ENCODE peak calls at places on chromosomes 5 and 9, in seven cellular contexts. J is right atrium auricular region, K is HepG2, C is mammary epithelial cell, U is heart right ventricle, T is SJSA1, R is testis. W is an unnamed sample. For H3K4me1, the result is how much of the 10 kb centered on the place peaks cover.

GRCh38 chr5:43156388-43156787 is 35.6 kb upstream of the NIM1K start:
- DNase-seq in J (no peak), K (no peak), C (no peak), U (no peak), T (no peak), R (no peak), W (no peak)

GRCh38 chr9:79742145-79742820 is 170.5 kb downstream of the TLE4 start:
- DNase-seq in J (no peak), K (no peak), C (no peak), U (no peak), T (no peak), R (no peak), W (no peak)

GRCh38 chr9:109020982-109021511 is 7.7 kb upstream of the CTNNAL1 start:
- DNase-seq in J (no peak), K (no peak), C (no peak), U (no peak), T (no peak), R (no peak), W (no peak)

GRCh38 chr5:141874262-141874964 is 3.8 kb downstream of the PCDH1 start:
- DNase-seq in J (no peak), K (peak), C (no peak), U (no peak), T (peak), R (peak), W (no peak)

GRCh38 chr5:73938280-73938937 is 312.4 kb downstream of the ARHGEF28 start:
- DNase-seq in J (no peak), K (no peak), C (peak), U (no peak), T (peak), R (no peak), W (no peak)

GRCh38 chr5:170405822-170406221 is 16.7 kb upstream of the KCNMB1 start:
- DNase-seq in J (no peak), K (no peak), C (no peak), U (no peak), T (no peak), R (no peak), W (no peak)

GRCh38 chr5:32302822-32303754 is 9.7 kb downstream of the MTMR12 start:
- DNase-seq in J (no peak), K (no peak), C (no peak), U (no peak), T (no peak), R (no peak), W (no peak)

GRCh38 chr5:16707168-16707868 is 90.5 kb upstream of the RETREG1 start:
- DNase-seq in J (no peak), K (no peak), C (no peak), U (no peak), T (no peak), R (no peak), W (no peak)

GRCh38 chr9:13281356-13282016 is 2.0 kb upstream of the MPDZ start:
- DNase-seq in J (no peak), K (no peak), C (no peak), U (no peak), T (no peak), R (no peak), W (no peak)

GRCh38 chr9:134172198-134173126 is 8.1 kb upstream of the RNU6ATAC start:
- DNase-seq in J (no peak), K (no peak), C (no peak), U (peak), T (no peak), R (peak), W (peak)

GRCh38 chr9:94017939-94018531 is 62.9 kb upstream of the BARX1 start:
- DNase-seq in J (no peak), K (no peak), C (no peak), U (no peak), T (no peak), R (no peak), W (no peak)

GRCh38 chr9:19232117-19232829 is 1.8 kb downstream of the DENND4C start:
- DNase-seq in J (no peak), K (no peak), C (peak), U (no peak), T (no peak), R (no peak), W (no peak)

GRCh38 chr5:38265546-38266179 is 7.3 kb downstream of the EGFLAM start:
- DNase-seq in J (peak), K (peak), C (peak), U (peak), T (peak), R (peak), W (no peak)

GRCh38 chr5:16493261-16493660 is 27.7 kb upstream of the ZNF622 start:
- DNase-seq in J (no peak), K (no peak), C (peak), U (no peak), T (no peak), R (no peak), W (no peak)

GRCh38 chr5:154755361-154756202 is at the start of gene LARP1:
- DNase-seq in J (no peak), K (no peak), C (peak), U (peak), T (peak), R (peak), W (no peak)

GRCh38 chr5:177479774-177480173 is 6.3 kb upstream of the DBN1 start:
- DNase-seq in J (no peak), K (no peak), C (no peak), U (no peak), T (no peak), R (no peak), W (peak)

GRCh38 chr5:159094745-159095144 is 5.0 kb downstream of the EBF1 start:
- DNase-seq in J (peak), K (peak), C (no peak), U (peak), T (peak), R (peak), W (peak)

GRCh38 chr9:83583151-83584014 is 39.6 kb upstream of the IDNK start:
- DNase-seq in J (peak), K (peak), C (peak), U (no peak), T (peak), R (peak), W (no peak)

GRCh38 chr9:37029776-37030590 is 4.1 kb downstream of the PAX5 start:
- DNase-seq in J (no peak), K (no peak), C (peak), U (no peak), T (no peak), R (no peak), W (no peak)

GRCh38 chr9:131714161-131714646 is 25.7 kb downstream of the RAPGEF1 start:
- DNase-seq in J (peak), K (no peak), C (peak), U (peak), T (peak), R (no peak), W (no peak)

GRCh38 chr5:34789021-34789531 is 49.9 kb upstream of the TTC23L start:
- DNase-seq in J (no peak), K (no peak), C (peak), U (no peak), T (no peak), R (peak), W (no peak)

GRCh38 chr5:150630459-150631325 is 9.8 kb upstream of the SYNPO start:
- DNase-seq in J (no peak), K (no peak), C (no peak), U (peak), T (peak), R (no peak), W (no peak)

GRCh38 chr5:83577036-83577636 is 105.6 kb downstream of the VCAN start:
- DNase-seq in J (no peak), K (peak), C (peak), U (no peak), T (peak), R (no peak), W (no peak)

GRCh38 chr9:110427497-110428104 is 89.9 kb upstream of the TXNDC8 start:
- DNase-seq in J (no peak), K (peak), C (peak), U (peak), T (no peak), R (peak), W (no peak)

GRCh38 chr5:91074615-91075014 is 308.5 kb downstream of the ARRDC3 start:
- DNase-seq in J (no peak), K (peak), C (peak), U (no peak), T (no peak), R (no peak), W (no peak)

GRCh38 chr5:143442398-143442797 is 38.9 kb upstream of the NR3C1 start:
- DNase-seq in J (no peak), K (no peak), C (no peak), U (no peak), T (no peak), R (no peak), W (no peak)

GRCh38 chr9:107827884-107828283 is 338.3 kb upstream of the KLF4 start:
- DNase-seq in J (no peak), K (no peak), C (no peak), U (no peak), T (no peak), R (no peak), W (no peak)

GRCh38 chr9:16796304-16796825 is 74.1 kb downstream of the BNC2 start:
- DNase-seq in J (no peak), K (no peak), C (no peak), U (no peak), T (no peak), R (no peak), W (no peak)

GRCh38 chr9:16794871-16795639 is 75.4 kb downstream of the BNC2 start:
- DNase-seq in J (peak), K (no peak), C (no peak), U (peak), T (peak), R (no peak), W (no peak)
- H3K4me3 ChIP-seq in J (no peak), K (no peak), C (no peak), U (no peak), T (no peak), R (no peak), W (no peak)

GRCh38 chr5:96933764-96934163 is 2.1 kb upstream of the LNPEP start:
- DNase-seq in J (no peak), K (no peak), C (no peak), U (no peak), T (no peak), R (no peak), W (no peak)
- H3K4me1 ChIP-seq in J (under half), K (under half), C (under half), U (half or more), T (under half), R (under half), W (under half)

GRCh38 chr9:127067603-127068220 is 54.7 kb downstream of the ANGPTL2 start:
- DNase-seq in J (no peak), K (no peak), C (peak), U (no peak), T (no peak), R (no peak), W (no peak)

GRCh38 chr9:127065592-127065991 is 56.8 kb downstream of the ANGPTL2 start:
- DNase-seq in J (no peak), K (no peak), C (peak), U (no peak), T (no peak), R (no peak), W (no peak)

GRCh38 chr9:127066775-127067111 is 55.7 kb downstream of the ANGPTL2 start:
- DNase-seq in J (no peak), K (no peak), C (no peak), U (no peak), T (no peak), R (no peak), W (no peak)

GRCh38 chr9:127064335-127064734 is 58.1 kb downstream of the ANGPTL2 start:
- DNase-seq in J (no peak), K (no peak), C (no peak), U (no peak), T (no peak), R (no peak), W (no peak)

GRCh38 chr9:127066060-127066774 is 56.2 kb downstream of the ANGPTL2 start:
- DNase-seq in J (no peak), K (no peak), C (no peak), U (no peak), T (no peak), R (no peak), W (no peak)
- H3K4me3 ChIP-seq in J (no peak), K (no peak), C (no peak), U (no peak), T (no peak), R (no peak), W (no peak)

GRCh38 chr5:61617995-61618525 is 286.0 kb downstream of the ZSWIM6 start:
- DNase-seq in J (no peak), K (no peak), C (peak), U (no peak), T (no peak), R (no peak), W (no peak)

GRCh38 chr5:61619777-61620518 is 287.9 kb downstream of the ZSWIM6 start:
- DNase-seq in J (no peak), K (no peak), C (no peak), U (no peak), T (no peak), R (no peak), W (peak)

GRCh38 chr5:61618577-61618976 is 286.5 kb downstream of the ZSWIM6 start:
- DNase-seq in J (no peak), K (no peak), C (no peak), U (no peak), T (no peak), R (no peak), W (no peak)

GRCh38 chr5:61620660-61621650 is 288.9 kb downstream of the ZSWIM6 start:
- DNase-seq in J (no peak), K (no peak), C (no peak), U (no peak), T (no peak), R (peak), W (peak)

GRCh38 chr5:61619289-61619688 is 287.2 kb downstream of the ZSWIM6 start:
- DNase-seq in J (no peak), K (no peak), C (no peak), U (no peak), T (no peak), R (no peak), W (peak)
- H3K4me1 ChIP-seq in J (under half), K (under half), C (under half), U (under half), T (under half), R (under half), W (under half)

DNA sequence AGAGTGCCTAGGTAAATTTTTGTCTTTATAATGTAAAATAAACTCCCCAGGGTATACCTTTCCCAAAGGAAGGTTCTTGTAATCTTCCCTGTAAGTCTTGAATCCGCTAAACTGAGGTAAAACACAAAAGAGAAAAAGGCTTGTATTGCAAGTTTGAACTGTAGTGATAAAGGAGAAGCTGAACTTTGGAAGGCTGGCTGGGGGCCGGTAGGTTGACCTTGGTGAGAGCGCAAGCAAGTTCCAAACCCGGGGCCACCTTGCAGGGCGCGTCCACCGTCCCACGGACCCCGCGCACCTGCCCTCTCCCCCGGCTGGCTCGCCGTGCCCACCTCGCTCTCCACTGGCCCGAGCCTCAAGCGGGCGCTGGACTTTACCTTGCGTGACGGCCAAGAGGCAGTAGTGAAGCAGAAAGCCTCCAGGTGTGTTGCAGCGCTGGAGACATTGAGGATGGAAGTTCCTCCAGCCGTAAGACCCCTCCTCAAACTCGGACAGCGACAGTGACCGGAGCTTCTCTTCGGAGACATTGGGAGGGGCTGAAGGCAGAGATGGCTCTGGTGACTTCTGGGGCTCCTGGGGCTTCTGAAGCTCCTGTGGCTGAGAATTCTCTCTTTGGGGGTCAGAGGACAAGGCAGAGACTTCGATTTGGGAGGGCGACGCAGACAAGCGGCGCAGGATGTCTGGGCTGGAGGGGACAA is 403 bp downstream of the SLCO4C1 start:
- DNase-seq in J (no peak), K (no peak), C (no peak), U (peak), T (no peak), R (no peak), W (peak)
- H3K4me3 ChIP-seq in J (peak), K (peak), C (no peak), U (peak), T (peak), R (peak), W (peak)